ENCODE peak calls at places on chromosomes 13 and 19, in ten cellular contexts. E is cardiac fibroblast; P is A673; H is body of pancreas; V is tibial artery; F is neural progenitor cell; G is right lobe of liver; Q is IMR-90; I is mammary epithelial cell; D is CD8-positive, alpha-beta T cell. B is an unnamed sample.

GRCh38 chr13:34869737-34870136 is 72.3 kb upstream of the NBEA start:
- DNase-seq in D (no peak), Q (no peak), V (no peak), P (peak), E (no peak), H (no peak), F (peak), I (no peak), G (no peak), B (no peak)

GRCh38 chr19:53903055-53903680 is 5.9 kb upstream of the CACNG7 start:
- DNase-seq in V (no peak), I (peak), D (no peak), P (peak), G (no peak), Q (peak), F (peak), E (peak), H (peak), B (peak)

GRCh38 chr13:41652735-41653361 is 195.5 kb downstream of the RGCC start:
- DNase-seq in I (peak), V (no peak), Q (peak), H (no peak), G (no peak), E (peak), F (peak), P (peak), D (no peak), B (no peak)

GRCh38 chr13:24032252-24032651 is 128.3 kb upstream of the SPATA13 start:
- DNase-seq in F (no peak), H (no peak), V (no peak), P (no peak), Q (peak), G (no peak), D (no peak), E (peak), I (no peak), B (peak)

GRCh38 chr13:51815848-51816247 is 11.9 kb upstream of the DHRS12 start:
- DNase-seq in H (no peak), P (no peak), E (no peak), D (no peak), F (no peak), Q (no peak), G (no peak), I (no peak), V (no peak), B (no peak)

GRCh38 chr13:63124863-63125262 is 1709.2 kb upstream of the PCDH20 start:
- DNase-seq in H (no peak), P (peak), G (no peak), E (peak), Q (peak), D (no peak), F (no peak), I (no peak), V (no peak), B (no peak)

GRCh38 chr13:21686761-21687391 is 16.0 kb downstream of the FGF9 start:
- DNase-seq in H (no peak), D (no peak), I (no peak), P (no peak), E (no peak), Q (no peak), G (no peak), F (no peak), V (no peak), B (no peak)

GRCh38 chr13:113553541-113554332 is 30.8 kb upstream of the TFDP1 start:
- DNase-seq in D (no peak), H (no peak), P (no peak), Q (no peak), V (no peak), I (no peak), G (no peak), E (no peak), F (no peak), B (no peak)

GRCh38 chr13:98454389-98454881 is 122.5 kb downstream of the STK24 start:
- DNase-seq in V (no peak), G (no peak), I (peak), Q (peak), H (no peak), P (peak), E (peak), F (no peak), D (no peak), B (peak)

GRCh38 chr13:51971520-51972426 is 39.5 kb downstream of the ATP7B start:
- DNase-seq in E (no peak), P (no peak), H (no peak), G (no peak), Q (no peak), F (no peak), V (no peak), I (no peak), D (no peak), B (no peak)

GRCh38 chr19:2950286-2951124 is 5.7 kb upstream of the ZNF77 start:
- DNase-seq in H (peak), G (peak), F (peak), Q (peak), V (peak), D (peak), I (peak), P (peak), E (peak), B (peak)

GRCh38 chr19:2957160-2957559 is 12.4 kb upstream of the ZNF77 start:
- DNase-seq in F (no peak), I (no peak), H (no peak), V (no peak), D (no peak), E (no peak), Q (no peak), G (no peak), P (no peak), B (no peak)

GRCh38 chr19:2949939-2950285 is 5.1 kb upstream of the ZNF77 start:
- DNase-seq in Q (peak), I (no peak), G (peak), F (no peak), D (no peak), H (no peak), E (no peak), V (peak), P (no peak), B (no peak)

DNA sequence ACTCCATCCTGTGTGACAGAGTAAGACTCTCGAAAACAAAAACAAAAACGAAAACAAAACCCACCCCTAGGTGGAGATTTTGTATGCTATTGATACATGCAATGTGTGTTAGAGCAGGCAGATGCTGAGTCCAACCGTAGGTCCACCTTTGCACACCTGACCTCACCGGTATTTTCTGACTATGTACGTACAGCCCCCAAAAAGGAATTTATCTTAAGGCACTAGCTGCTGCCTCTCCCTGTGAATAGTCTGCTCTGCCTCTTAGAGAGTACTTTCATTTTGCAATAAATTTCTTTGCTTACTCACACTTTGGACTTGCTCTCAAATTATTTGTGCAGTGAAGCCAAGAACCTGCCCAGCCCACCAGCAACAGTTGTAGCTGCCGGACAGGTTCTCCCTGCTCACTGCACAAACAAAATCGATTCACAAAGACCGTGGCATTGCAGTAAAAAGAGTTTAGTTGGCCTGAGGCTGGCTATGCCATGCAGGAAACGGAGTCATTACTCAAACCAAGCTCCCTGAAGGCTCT is 8.2 kb upstream of the ZNF77 start:
- DNase-seq in Q (no peak), E (no peak), H (peak), P (no peak), V (no peak), I (peak), G (no peak), F (no peak), D (no peak), B (no peak)
- H3K4me3 ChIP-seq in Q (peak), E (no peak), H (no peak), P (no peak), V (no peak), I (peak), G (peak), F (no peak), D (no peak), B (no peak)

GRCh38 chr13:107715496-107715895 is 499.8 kb downstream of the LIG4 start:
- DNase-seq in D (no peak), H (no peak), F (no peak), G (no peak), E (no peak), I (no peak), V (no peak), P (no peak), Q (no peak), B (no peak)

GRCh38 chr13:107716741-107717140 is 498.6 kb downstream of the LIG4 start:
- DNase-seq in F (no peak), Q (no peak), V (no peak), I (no peak), H (no peak), D (no peak), P (no peak), E (no peak), G (no peak), B (no peak)

GRCh38 chr13:107716241-107716640 is 499.1 kb downstream of the LIG4 start:
- DNase-seq in G (no peak), Q (no peak), H (no peak), P (no peak), F (no peak), E (no peak), I (no peak), V (no peak), D (no peak), B (no peak)

GRCh38 chr13:107721436-107721835 is 493.9 kb downstream of the LIG4 start:
- DNase-seq in Q (no peak), F (no peak), V (no peak), G (no peak), D (no peak), I (no peak), P (no peak), H (no peak), E (no peak), B (no peak)
- TF ChIP-seq CTCF in Q (no peak), F (no peak), V (no peak), G (no peak), D (no peak), I (no peak), P (no peak), H (no peak), E (no peak), B (no peak)

GRCh38 chr19:32223595-32224370 is 121.6 kb upstream of the ZNF507 start:
- DNase-seq in E (no peak), P (no peak), F (peak), Q (no peak), G (no peak), H (no peak), V (no peak), D (no peak), I (peak), B (no peak)
- H3K4me3 ChIP-seq in E (no peak), P (no peak), F (peak), Q (no peak), G (no peak), H (no peak), V (no peak), D (peak), I (no peak), B (no peak)

DNA sequence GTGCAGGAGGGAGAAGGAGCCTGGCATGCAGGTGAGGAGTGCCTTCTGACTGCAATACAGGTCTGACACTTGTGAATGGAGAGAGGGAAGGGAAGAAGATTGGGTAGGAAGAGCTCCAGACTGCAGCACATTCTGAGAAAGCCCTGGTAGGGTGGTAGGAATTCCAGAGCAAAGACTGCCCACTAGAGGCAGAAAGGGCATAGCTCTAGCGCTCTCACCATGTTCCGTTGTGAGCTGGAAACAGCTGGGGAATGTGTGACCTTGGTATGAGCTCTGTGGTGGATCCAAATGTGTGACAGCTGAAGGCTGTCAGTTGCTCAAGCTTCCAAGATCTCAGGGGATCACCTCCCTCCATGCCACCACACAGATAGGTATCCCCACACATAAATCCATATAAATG is 2.9 kb upstream of the MTUS2 start:
- DNase-seq in D (no peak), Q (no peak), E (no peak), G (no peak), P (no peak), I (no peak), F (peak), H (no peak), V (no peak), B (no peak)
- TF ChIP-seq CTCF in D (no peak), Q (no peak), E (no peak), G (no peak), P (peak), I (no peak), F (peak), H (no peak), V (no peak), B (peak)

DNA sequence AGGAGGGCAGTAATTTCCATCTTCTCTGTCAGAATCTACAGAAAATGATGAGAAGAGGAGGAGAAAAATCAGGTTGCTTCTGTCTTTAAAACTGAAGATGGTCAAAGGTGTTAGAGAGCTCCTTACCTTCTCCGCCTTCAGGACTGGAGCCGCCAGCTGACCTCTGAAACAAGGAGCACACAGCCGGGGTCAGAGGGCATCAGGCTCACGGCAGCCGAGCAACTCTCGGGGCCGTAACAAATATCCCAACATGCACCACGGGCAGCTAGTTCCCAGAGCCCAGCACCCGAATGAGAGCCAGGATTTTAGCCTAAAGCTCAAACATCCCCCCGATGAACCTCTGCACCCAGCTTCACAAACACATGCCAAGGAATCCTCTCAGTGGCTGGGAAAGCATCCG is 27.6 kb downstream of the CAPS start:
- DNase-seq in D (no peak), H (no peak), I (no peak), G (no peak), E (no peak), F (no peak), Q (no peak), V (no peak), P (no peak), B (no peak)
- H3K4me3 ChIP-seq in D (no peak), H (no peak), I (no peak), G (no peak), E (no peak), F (no peak), Q (no peak), V (no peak), P (no peak), B (no peak)

DNA sequence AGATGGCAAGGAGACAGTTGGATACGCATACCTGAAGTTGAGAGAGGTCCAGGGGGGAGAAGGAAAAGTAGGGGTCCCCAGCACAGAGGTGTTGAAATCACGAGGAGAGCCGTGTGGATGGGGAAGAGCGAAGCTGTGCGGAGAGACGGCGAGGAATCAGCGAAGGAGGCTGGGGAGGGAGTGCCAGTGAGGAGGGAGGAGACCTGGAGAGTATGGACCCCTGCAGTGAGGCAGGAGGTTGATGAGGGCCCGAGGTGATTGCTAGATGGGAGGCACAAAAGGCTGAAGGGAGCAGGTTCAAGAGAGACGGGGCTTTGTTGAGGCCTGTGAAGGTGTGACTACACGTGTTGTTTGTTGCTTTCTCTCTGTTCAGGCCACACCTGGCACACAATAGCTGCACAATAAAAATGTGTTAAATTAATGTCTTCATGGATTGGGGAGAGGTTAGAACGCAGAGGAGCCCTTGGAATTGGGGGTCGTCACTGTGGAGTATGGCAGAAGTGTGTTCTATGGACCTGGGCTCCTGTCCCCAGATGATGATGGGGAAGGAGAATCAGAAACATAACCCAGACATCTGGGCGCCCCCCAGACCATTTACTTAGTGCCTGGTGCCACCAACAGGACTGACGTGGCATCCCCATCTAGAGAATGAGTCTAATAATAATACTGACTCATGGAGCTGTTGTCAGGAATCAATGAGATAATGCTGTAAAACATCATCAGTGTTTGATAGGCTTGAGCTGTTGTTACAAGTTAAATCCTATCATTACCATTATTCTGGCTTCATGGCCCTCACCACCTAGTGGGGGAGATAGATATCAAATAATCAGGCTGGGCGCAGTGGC is 137.5 kb downstream of the SIPA1L3 start:
- DNase-seq in V (no peak), I (no peak), Q (peak), E (peak), F (no peak), H (no peak), P (no peak), D (no peak), G (no peak), B (no peak)
- TF ChIP-seq CTCF in V (no peak), I (peak), Q (peak), E (peak), F (no peak), H (no peak), P (peak), D (no peak), G (no peak), B (no peak)

GRCh38 chr19:42219812-42220750 is at the start of gene ZNF526:
- DNase-seq in H (peak), F (peak), G (peak), Q (peak), E (peak), D (peak), V (peak), I (peak), P (peak), B (peak)
- H3K4me3 ChIP-seq in H (peak), F (peak), G (peak), Q (peak), E (peak), D (peak), V (peak), I (peak), P (peak), B (peak)

DNA sequence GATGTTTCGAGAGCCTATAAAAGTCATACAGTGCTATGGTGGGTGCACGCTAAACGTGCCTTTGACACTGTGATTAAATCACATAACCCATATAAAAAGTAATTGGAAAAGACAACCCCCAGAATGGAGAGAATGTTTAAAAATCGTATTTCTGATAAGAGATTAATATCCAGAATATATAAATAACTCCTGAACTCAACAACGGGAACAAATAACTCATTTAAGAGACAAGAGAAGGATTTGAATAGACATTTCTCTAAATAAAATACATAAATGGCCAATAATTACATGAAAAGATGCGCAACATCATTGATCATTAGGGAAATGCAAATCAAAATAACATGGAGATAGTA is 37.0 kb upstream of the IGFL4 start:
- DNase-seq in Q (no peak), G (no peak), H (no peak), D (no peak), V (no peak), F (no peak), I (no peak), P (no peak), E (no peak), B (no peak)
- TF ChIP-seq CTCF in Q (no peak), G (no peak), H (no peak), D (no peak), V (no peak), F (no peak), I (no peak), P (no peak), E (no peak), B (no peak)

GRCh38 chr19:56608274-56608964 is 13.3 kb downstream of the ZNF71 start:
- DNase-seq in F (no peak), Q (no peak), H (no peak), D (no peak), I (no peak), V (no peak), G (no peak), E (no peak), P (no peak), B (no peak)

GRCh38 chr19:56617531-56617930 is 22.4 kb downstream of the ZNF71 start:
- DNase-seq in I (no peak), D (no peak), F (no peak), E (no peak), Q (no peak), V (no peak), G (no peak), P (no peak), H (no peak), B (no peak)

GRCh38 chr19:56612737-56613136 is 17.6 kb downstream of the ZNF71 start:
- DNase-seq in G (no peak), I (no peak), V (no peak), D (no peak), F (no peak), E (no peak), H (no peak), Q (no peak), P (no peak), B (no peak)

GRCh38 chr19:56611288-56611687 is 16.2 kb downstream of the ZNF71 start:
- DNase-seq in G (no peak), D (no peak), Q (no peak), E (no peak), V (no peak), P (no peak), I (no peak), H (no peak), F (no peak), B (no peak)

GRCh38 chr19:56613639-56614038 is 18.5 kb downstream of the ZNF71 start:
- DNase-seq in H (no peak), F (no peak), P (no peak), V (no peak), Q (no peak), G (no peak), E (no peak), D (no peak), I (no peak), B (no peak)
- H3K4me3 ChIP-seq in H (no peak), F (no peak), P (no peak), V (no peak), Q (no peak), G (no peak), E (no peak), D (no peak), I (no peak), B (no peak)

B was measured in HFF-Myc.